ENCODE peak calls at places on chromosome 16, in six cellular contexts. One of them, this sample, is unnamed.

GRCh38 chr16:22787456-22788189 is 26.3 kb upstream of the HS3ST2 start:
- DNase-seq in brain microvascular endothelial cell: no peak
- DNase-seq in MCF 10A: peak; percentile 33
- DNase-seq in cardiac fibroblast: no peak
- DNase-seq in HFF-Myc: peak; percentile 98
- DNase-seq in GM12865: peak; percentile 7
- DNase-seq in this sample: peak; percentile 12

GRCh38 chr16:85327731-85328664 is 215.7 kb upstream of the CIBAR2 start:
- DNase-seq in brain microvascular endothelial cell: peak; percentile 74
- DNase-seq in MCF 10A: no peak
- DNase-seq in cardiac fibroblast: peak; percentile 64
- DNase-seq in HFF-Myc: no peak
- DNase-seq in GM12865: no peak
- DNase-seq in this sample: no peak

GRCh38 chr16:19167710-19168172 is 299 bp upstream of the SYT17 start:
- DNase-seq in brain microvascular endothelial cell: peak; percentile 14
- DNase-seq in MCF 10A: peak; percentile 59
- DNase-seq in cardiac fibroblast: peak; percentile 70
- DNase-seq in HFF-Myc: no peak
- DNase-seq in GM12865: peak; percentile 77
- DNase-seq in this sample: peak; percentile 38

GRCh38 chr16:49179714-49180330 is 101.8 kb downstream of the CBLN1 start:
- DNase-seq in brain microvascular endothelial cell: no peak
- DNase-seq in MCF 10A: peak; percentile 28
- DNase-seq in cardiac fibroblast: no peak
- DNase-seq in HFF-Myc: no peak
- DNase-seq in GM12865: no peak
- DNase-seq in this sample: no peak

GRCh38 chr16:86044241-86044671 is 145.3 kb downstream of the IRF8 start:
- DNase-seq in brain microvascular endothelial cell: peak; percentile 2
- DNase-seq in MCF 10A: peak; percentile 54
- DNase-seq in cardiac fibroblast: peak; percentile 39
- DNase-seq in HFF-Myc: peak; percentile 3
- DNase-seq in GM12865: peak; percentile 62
- DNase-seq in this sample: peak; percentile 12

GRCh38 chr16:65648111-65648510 is 526.2 kb upstream of the CDH11 start:
- DNase-seq in brain microvascular endothelial cell: no peak
- DNase-seq in MCF 10A: no peak
- DNase-seq in cardiac fibroblast: no peak
- DNase-seq in HFF-Myc: no peak
- DNase-seq in GM12865: no peak
- DNase-seq in this sample: no peak

GRCh38 chr16:4358831-4359561 is 7.9 kb upstream of the PAM16 start:
- DNase-seq in brain microvascular endothelial cell: no peak
- DNase-seq in MCF 10A: peak; percentile 48
- DNase-seq in cardiac fibroblast: peak; percentile 54
- DNase-seq in HFF-Myc: no peak
- DNase-seq in GM12865: peak; percentile 57
- DNase-seq in this sample: no peak

GRCh38 chr16:4728676-4729075 is 5.4 kb downstream of the ANKS3 start:
- DNase-seq in brain microvascular endothelial cell: no peak
- DNase-seq in MCF 10A: no peak
- DNase-seq in cardiac fibroblast: no peak
- DNase-seq in HFF-Myc: no peak
- DNase-seq in GM12865: no peak
- DNase-seq in this sample: no peak

GRCh38 chr16:52114414-52114813 is 432.5 kb downstream of the TOX3 start:
- DNase-seq in brain microvascular endothelial cell: peak; percentile 11
- DNase-seq in MCF 10A: peak; percentile 35
- DNase-seq in cardiac fibroblast: no peak
- DNase-seq in HFF-Myc: no peak
- DNase-seq in GM12865: no peak
- DNase-seq in this sample: no peak

GRCh38 chr16:78323315-78323714 is 223.9 kb downstream of the WWOX start:
- DNase-seq in brain microvascular endothelial cell: no peak
- DNase-seq in MCF 10A: no peak
- DNase-seq in cardiac fibroblast: no peak
- DNase-seq in HFF-Myc: no peak
- DNase-seq in GM12865: no peak
- DNase-seq in this sample: no peak

GRCh38 chr16:30458561-30459394 is 13.1 kb upstream of the SEPHS2 start:
- DNase-seq in brain microvascular endothelial cell: no peak
- DNase-seq in MCF 10A: no peak
- DNase-seq in cardiac fibroblast: no peak
- DNase-seq in HFF-Myc: no peak
- DNase-seq in GM12865: peak; percentile 98
- DNase-seq in this sample: no peak

GRCh38 chr16:15874745-15875314 is 13.6 kb downstream of the CEP20 start:
- DNase-seq in brain microvascular endothelial cell: peak; percentile 64
- DNase-seq in MCF 10A: peak; percentile 75
- DNase-seq in cardiac fibroblast: peak; percentile 84
- DNase-seq in HFF-Myc: peak; percentile 49
- DNase-seq in GM12865: peak; percentile 30
- DNase-seq in this sample: peak; percentile 44

GRCh38 chr16:84013787-84014569 is 28.6 kb downstream of the SLC38A8 start:
- DNase-seq in brain microvascular endothelial cell: peak; percentile 61
- DNase-seq in MCF 10A: peak; percentile 98
- DNase-seq in cardiac fibroblast: peak; percentile 37
- DNase-seq in HFF-Myc: peak; percentile 45
- DNase-seq in GM12865: peak; percentile 89
- DNase-seq in this sample: no peak

GRCh38 chr16:81310045-81310644 is 4.6 kb upstream of the GAN start:
- DNase-seq in brain microvascular endothelial cell: no peak
- DNase-seq in MCF 10A: no peak
- DNase-seq in cardiac fibroblast: no peak
- DNase-seq in HFF-Myc: no peak
- DNase-seq in GM12865: no peak
- DNase-seq in this sample: no peak

GRCh38 chr16:31072540-31073072 is 1.4 kb downstream of the ZNF668 start:
- DNase-seq in brain microvascular endothelial cell: peak; percentile 52
- DNase-seq in MCF 10A: peak; percentile 17
- DNase-seq in cardiac fibroblast: peak; percentile 43
- DNase-seq in HFF-Myc: no peak
- DNase-seq in GM12865: peak; percentile 56
- DNase-seq in this sample: peak; percentile 42

GRCh38 chr16:87489434-87490045 is 3.3 kb downstream of the ZCCHC14 start:
- DNase-seq in brain microvascular endothelial cell: no peak
- DNase-seq in MCF 10A: no peak
- DNase-seq in cardiac fibroblast: no peak
- DNase-seq in HFF-Myc: no peak
- DNase-seq in GM12865: no peak
- DNase-seq in this sample: no peak

GRCh38 chr16:35011-35775 is 18.2 kb downstream of the POLR3K start:
- DNase-seq in brain microvascular endothelial cell: no peak
- DNase-seq in MCF 10A: peak; percentile 48
- DNase-seq in cardiac fibroblast: no peak
- DNase-seq in HFF-Myc: no peak
- DNase-seq in GM12865: peak; percentile 42
- DNase-seq in this sample: no peak

GRCh38 chr16:17607624-17608023 is 136.9 kb upstream of the XYLT1 start:
- DNase-seq in brain microvascular endothelial cell: no peak
- DNase-seq in MCF 10A: no peak
- DNase-seq in cardiac fibroblast: no peak
- DNase-seq in HFF-Myc: no peak
- DNase-seq in GM12865: no peak
- DNase-seq in this sample: no peak

GRCh38 chr16:86091976-86092375 is 193.0 kb downstream of the IRF8 start:
- DNase-seq in brain microvascular endothelial cell: no peak
- DNase-seq in MCF 10A: no peak
- DNase-seq in cardiac fibroblast: no peak
- DNase-seq in HFF-Myc: no peak
- DNase-seq in GM12865: no peak
- DNase-seq in this sample: no peak

GRCh38 chr16:70608516-70608915 is 37.8 kb upstream of the IL34 start:
- DNase-seq in brain microvascular endothelial cell: no peak
- DNase-seq in MCF 10A: peak; percentile 38
- DNase-seq in cardiac fibroblast: no peak
- DNase-seq in HFF-Myc: no peak
- DNase-seq in GM12865: no peak
- DNase-seq in this sample: no peak

GRCh38 chr16:70612931-70613330 is 33.4 kb upstream of the IL34 start:
- DNase-seq in brain microvascular endothelial cell: no peak
- DNase-seq in MCF 10A: no peak
- DNase-seq in cardiac fibroblast: no peak
- DNase-seq in HFF-Myc: no peak
- DNase-seq in GM12865: no peak
- DNase-seq in this sample: no peak

GRCh38 chr16:70611785-70612303 is 34.5 kb upstream of the IL34 start:
- DNase-seq in brain microvascular endothelial cell: no peak
- DNase-seq in MCF 10A: no peak
- DNase-seq in cardiac fibroblast: no peak
- DNase-seq in HFF-Myc: no peak
- DNase-seq in GM12865: no peak
- DNase-seq in this sample: no peak

GRCh38 chr16:70610273-70611223 is 35.8 kb upstream of the IL34 start:
- DNase-seq in brain microvascular endothelial cell: no peak
- DNase-seq in MCF 10A: no peak
- DNase-seq in cardiac fibroblast: peak; percentile 39
- DNase-seq in HFF-Myc: no peak
- DNase-seq in GM12865: no peak
- DNase-seq in this sample: no peak

GRCh38 chr16:70611224-70611598 is 35.1 kb upstream of the IL34 start:
- DNase-seq in brain microvascular endothelial cell: no peak
- DNase-seq in MCF 10A: no peak
- DNase-seq in cardiac fibroblast: no peak
- DNase-seq in HFF-Myc: no peak
- DNase-seq in GM12865: no peak
- DNase-seq in this sample: no peak
- TF ChIP-seq CTCF in brain microvascular endothelial cell: no peak
- TF ChIP-seq CTCF in MCF 10A: no peak
- TF ChIP-seq CTCF in cardiac fibroblast: no peak
- TF ChIP-seq CTCF in HFF-Myc: no peak
- TF ChIP-seq CTCF in GM12865: no peak
- TF ChIP-seq CTCF in this sample: no peak

GRCh38 chr16:2969545-2970521 is 685 bp downstream of the PAQR4 start:
- DNase-seq in brain microvascular endothelial cell: peak; percentile 7
- DNase-seq in MCF 10A: peak; percentile 73
- DNase-seq in cardiac fibroblast: peak; percentile 31
- DNase-seq in HFF-Myc: no peak
- DNase-seq in GM12865: peak; percentile 86
- DNase-seq in this sample: peak; percentile 4
- TF ChIP-seq CTCF in brain microvascular endothelial cell: peak; percentile 63
- TF ChIP-seq CTCF in MCF 10A: peak; percentile 54
- TF ChIP-seq CTCF in cardiac fibroblast: peak; percentile 43
- TF ChIP-seq CTCF in HFF-Myc: peak; percentile 59
- TF ChIP-seq CTCF in GM12865: peak; percentile 70
- TF ChIP-seq CTCF in this sample: no peak

DNA sequence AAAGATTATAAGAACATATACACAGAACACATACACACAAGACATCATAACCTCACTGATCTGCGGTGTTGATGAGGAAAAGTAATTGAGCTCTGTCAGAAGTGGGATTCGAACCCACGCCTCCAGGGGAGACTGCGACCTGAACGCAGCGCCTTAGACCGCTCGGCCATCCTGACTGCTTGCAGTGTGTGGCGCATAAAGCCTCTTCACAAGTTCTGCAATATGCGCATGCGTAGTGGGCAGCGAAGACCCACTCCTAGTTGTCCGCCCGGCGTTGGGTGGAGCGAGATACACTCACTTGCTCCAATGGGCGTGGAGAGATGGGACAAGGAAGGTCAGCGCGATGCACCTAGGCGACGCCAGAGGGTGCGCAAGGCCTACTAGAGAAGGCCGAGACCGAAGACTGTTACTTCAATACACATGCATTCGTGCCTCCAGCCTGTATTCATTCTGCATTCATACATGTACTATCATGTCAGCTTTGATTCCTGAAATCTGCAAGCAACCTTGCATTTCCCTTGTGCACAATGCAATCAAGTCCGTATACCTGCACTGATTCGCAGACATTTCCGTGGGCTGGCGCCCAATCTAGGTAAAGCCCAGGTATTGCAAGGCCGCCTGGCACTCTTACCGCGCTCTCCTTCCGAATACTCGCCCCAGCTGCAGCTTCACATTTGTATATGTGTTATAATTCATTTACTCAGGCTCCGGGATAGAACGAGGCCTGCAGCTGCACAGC is 16.1 kb upstream of the PLLP start:
- DNase-seq in brain microvascular endothelial cell: peak; percentile 98
- DNase-seq in MCF 10A: peak; percentile 100
- DNase-seq in cardiac fibroblast: peak; percentile 99
- DNase-seq in HFF-Myc: peak; percentile 98
- DNase-seq in GM12865: peak; percentile 99
- DNase-seq in this sample: peak; percentile 90
- TF ChIP-seq CTCF in brain microvascular endothelial cell: peak; percentile 99
- TF ChIP-seq CTCF in MCF 10A: peak; percentile 93
- TF ChIP-seq CTCF in cardiac fibroblast: peak; percentile 99
- TF ChIP-seq CTCF in HFF-Myc: peak; percentile 96
- TF ChIP-seq CTCF in GM12865: peak; percentile 99
- TF ChIP-seq CTCF in this sample: peak; percentile 99

GRCh38 chr16:88755745-88756443 is 29.1 kb downstream of the PIEZO1 start:
- DNase-seq in brain microvascular endothelial cell: no peak
- DNase-seq in MCF 10A: no peak
- DNase-seq in cardiac fibroblast: no peak
- DNase-seq in HFF-Myc: no peak
- DNase-seq in GM12865: no peak
- DNase-seq in this sample: no peak

GRCh38 chr16:88753600-88753999 is 31.4 kb downstream of the PIEZO1 start:
- DNase-seq in brain microvascular endothelial cell: no peak
- DNase-seq in MCF 10A: no peak
- DNase-seq in cardiac fibroblast: no peak
- DNase-seq in HFF-Myc: no peak
- DNase-seq in GM12865: no peak
- DNase-seq in this sample: no peak

GRCh38 chr16:88754109-88754911 is 30.7 kb downstream of the PIEZO1 start:
- DNase-seq in brain microvascular endothelial cell: no peak
- DNase-seq in MCF 10A: no peak
- DNase-seq in cardiac fibroblast: no peak
- DNase-seq in HFF-Myc: no peak
- DNase-seq in GM12865: no peak
- DNase-seq in this sample: no peak

GRCh38 chr16:88753191-88753590 is 31.8 kb downstream of the PIEZO1 start:
- DNase-seq in brain microvascular endothelial cell: no peak
- DNase-seq in MCF 10A: no peak
- DNase-seq in cardiac fibroblast: no peak
- DNase-seq in HFF-Myc: no peak
- DNase-seq in GM12865: no peak
- DNase-seq in this sample: no peak

DNA sequence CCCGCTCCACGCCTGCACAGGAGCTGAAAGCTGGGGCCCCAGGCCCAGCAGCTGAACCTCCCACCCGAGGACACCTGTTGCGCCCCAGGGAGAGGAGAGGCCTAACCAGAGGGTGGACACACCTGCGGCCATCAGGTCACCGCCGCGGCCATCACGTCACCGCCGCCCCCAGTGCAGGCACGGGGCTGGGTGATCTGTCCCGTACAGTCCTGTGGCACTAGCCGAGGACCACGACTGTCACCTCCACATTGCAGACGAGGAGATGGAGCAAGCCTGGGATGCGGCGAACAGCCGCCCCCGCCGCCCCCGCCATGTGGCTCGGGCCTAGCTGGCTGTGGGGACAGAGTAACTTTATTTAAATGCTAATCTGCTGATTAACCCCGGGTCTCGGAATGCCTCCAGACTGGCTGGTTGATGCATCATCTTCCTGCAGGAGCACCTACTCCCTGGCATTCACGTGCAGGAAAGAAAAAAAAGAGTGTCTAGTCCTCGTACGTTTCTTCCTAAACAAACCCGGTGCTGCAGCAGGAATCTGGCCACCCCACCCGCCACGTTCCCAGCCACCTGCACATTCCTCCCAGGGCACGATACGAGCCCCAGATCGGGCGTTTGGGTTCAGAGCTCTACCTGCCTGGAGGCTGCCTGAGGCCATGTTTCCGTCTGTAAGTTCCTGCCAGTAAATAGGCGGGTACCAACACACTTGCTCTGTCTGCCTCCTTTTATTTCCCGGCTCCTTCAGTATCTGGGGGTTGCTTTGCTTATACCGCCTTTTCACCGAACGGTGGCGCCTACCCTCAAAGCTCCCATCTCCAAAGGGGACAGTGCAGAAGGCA is 29.9 kb downstream of the PIEZO1 start:
- DNase-seq in brain microvascular endothelial cell: no peak
- DNase-seq in MCF 10A: peak; percentile 75
- DNase-seq in cardiac fibroblast: peak; percentile 44
- DNase-seq in HFF-Myc: no peak
- DNase-seq in GM12865: no peak
- DNase-seq in this sample: peak; percentile 63
- TF ChIP-seq CTCF in brain microvascular endothelial cell: peak; percentile 74
- TF ChIP-seq CTCF in MCF 10A: no peak
- TF ChIP-seq CTCF in cardiac fibroblast: peak; percentile 34
- TF ChIP-seq CTCF in HFF-Myc: peak; percentile 26
- TF ChIP-seq CTCF in GM12865: no peak
- TF ChIP-seq CTCF in this sample: peak; percentile 17